ENCODE peak calls at places on chromosomes 12 and 14, in eight cellular contexts. F is thoracic aorta, M is choroid plexus epithelial cell, A is ovary, V is GM23248, H is mucosa of descending colon, Z is fibroblast of lung, O is uterus. G is an unnamed sample.
A peak's percentile ranks its signal among the peaks of the same experiment; 100 is the strongest.

GRCh38 chr14:91299483-91300115 is 55.1 kb upstream of the GPR68 start:
- DNase-seq in A (no peak), F (no peak), O (no peak), Z (no peak), H (no peak), V (no peak), M (no peak), G (peak; percentile 56)

GRCh38 chr12:68746572-68747180 is 700 bp downstream of the SLC35E3 start:
- DNase-seq in O (peak; percentile 46), Z (peak; percentile 70), M (peak; percentile 78), H (peak; percentile 70), V (peak; percentile 91), F (peak; percentile 33), A (peak; percentile 59), G (peak; percentile 84)

GRCh38 chr12:127150479-127150878 is 1116.5 kb upstream of the TMEM132C start:
- DNase-seq in V (no peak), H (no peak), A (no peak), O (no peak), F (no peak), Z (no peak), M (no peak), G (no peak)

GRCh38 chr12:71397433-71397954 is 42.1 kb upstream of the LGR5 start:
- DNase-seq in Z (no peak), O (no peak), H (no peak), A (no peak), F (no peak), V (peak; percentile 42), M (peak; percentile 24), G (no peak)

GRCh38 chr14:99904506-99904905 is 111.3 kb downstream of the EML1 start:
- DNase-seq in H (no peak), F (no peak), A (no peak), O (no peak), V (no peak), M (no peak), Z (no peak), G (no peak)

GRCh38 chr12:168201-168600 is 45.8 kb downstream of the SLC6A12 start:
- DNase-seq in Z (no peak), O (no peak), H (no peak), V (no peak), M (no peak), F (no peak), A (no peak), G (no peak)

GRCh38 chr14:94163806-94164205 is 10.3 kb upstream of the PPP4R4 start:
- DNase-seq in V (no peak), F (no peak), H (no peak), A (no peak), Z (no peak), O (no peak), M (no peak), G (no peak)

GRCh38 chr14:105864116-105864515 is 337.7 kb downstream of the TMEM121 start:
- DNase-seq in V (no peak), Z (no peak), M (no peak), F (no peak), H (no peak), O (peak; percentile 2), A (peak; percentile 6), G (no peak)

GRCh38 chr14:100904307-100905019 is 941 bp upstream of the RTL1 start:
- DNase-seq in V (peak; percentile 13), F (no peak), M (no peak), A (peak; percentile 53), Z (no peak), O (no peak), H (no peak), G (no peak)

GRCh38 chr12:96824074-96824837 is 82.8 kb upstream of the NEDD1 start:
- DNase-seq in M (no peak), Z (no peak), H (no peak), F (no peak), V (no peak), A (no peak), O (no peak), G (no peak)

GRCh38 chr12:68113644-68114043 is 45.9 kb downstream of the IFNG start:
- DNase-seq in H (peak; percentile 31), O (no peak), M (no peak), F (no peak), Z (no peak), A (no peak), V (no peak), G (no peak)

GRCh38 chr14:52950898-52951729 is at the start of gene FERMT2:
- DNase-seq in Z (peak; percentile 91), V (peak; percentile 92), A (peak; percentile 91), H (peak; percentile 64), M (peak; percentile 88), F (peak; percentile 47), O (peak; percentile 92), G (peak; percentile 96)

GRCh38 chr14:36996133-36996856 is 176.1 kb downstream of the SLC25A21 start:
- DNase-seq in F (no peak), Z (peak; percentile 38), O (no peak), M (peak; percentile 71), H (no peak), V (peak; percentile 91), A (no peak), G (no peak)

GRCh38 chr12:49160415-49160814 is 28.5 kb downstream of the TUBA1A start:
- DNase-seq in Z (no peak), V (no peak), O (no peak), A (no peak), F (no peak), H (no peak), M (no peak), G (no peak)

GRCh38 chr12:105377077-105377476 is 46.6 kb downstream of the C12orf75 start:
- DNase-seq in O (no peak), A (no peak), Z (no peak), F (no peak), M (no peak), V (no peak), H (no peak), G (no peak)

GRCh38 chr12:105382771-105383632 is 52.5 kb downstream of the C12orf75 start:
- DNase-seq in F (no peak), A (no peak), M (peak; percentile 86), H (peak; percentile 67), Z (peak; percentile 80), O (peak; percentile 27), V (peak; percentile 89), G (no peak)

GRCh38 chr12:105384220-105384619 is 53.7 kb downstream of the C12orf75 start:
- DNase-seq in H (no peak), Z (no peak), V (no peak), O (no peak), M (no peak), F (no peak), A (no peak), G (no peak)

GRCh38 chr12:105378821-105379400 is 48.4 kb downstream of the C12orf75 start:
- DNase-seq in V (peak; percentile 47), Z (peak; percentile 14), H (no peak), A (no peak), M (peak; percentile 40), F (no peak), O (no peak), G (no peak)
- H3K4me3 ChIP-seq in V (no peak overlapping the region), Z (no peak overlapping the region), H (no peak overlapping the region), A (no peak overlapping the region), M (no peak overlapping the region), F (no peak overlapping the region), O (no peak overlapping the region), G (no peak overlapping the region)

GRCh38 chr12:106586535-106586802 is 3.7 kb downstream of the RFX4 start:
- DNase-seq in Z (no peak), V (no peak), F (no peak), M (no peak), O (no peak), H (no peak), A (no peak), G (no peak)
- H3K4me3 ChIP-seq in Z (no peak overlapping the region), V (no peak overlapping the region), F (peak overlapping the region; percentile 38), M (no peak overlapping the region), O (no peak overlapping the region), H (no peak overlapping the region), A (no peak overlapping the region), G (no peak overlapping the region)

GRCh38 chr14:51924600-51924999 is 64.2 kb downstream of the GNG2 start:
- DNase-seq in M (no peak), Z (no peak), A (no peak), H (no peak), O (no peak), V (no peak), F (no peak), G (no peak)
- H3K4me3 ChIP-seq in M (no peak overlapping the region), Z (no peak overlapping the region), A (no peak overlapping the region), H (no peak overlapping the region), O (no peak overlapping the region), V (no peak overlapping the region), F (no peak overlapping the region), G (no peak overlapping the region)

DNA sequence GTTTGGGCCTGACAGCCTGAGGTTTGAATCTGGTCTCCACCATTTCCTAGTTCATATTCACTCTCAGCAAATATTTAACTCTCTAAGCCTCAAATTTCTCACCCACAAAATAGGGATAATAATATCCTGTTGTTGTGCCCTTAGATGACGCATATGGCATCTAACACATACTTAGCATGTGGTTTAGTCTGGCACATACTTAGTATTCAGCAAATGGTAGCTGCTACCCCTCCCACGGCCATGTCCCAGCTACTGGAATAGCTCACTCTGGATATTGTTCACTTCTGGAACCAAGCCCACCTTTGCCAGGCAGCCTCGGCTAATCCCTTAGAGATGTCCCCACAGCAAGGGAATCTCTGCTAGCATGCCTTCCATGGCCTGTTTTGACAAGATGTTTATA is 53.3 kb downstream of the BICD1 start:
- DNase-seq in H (no peak), F (no peak), M (no peak), A (no peak), O (no peak), V (peak; percentile 8), Z (peak; percentile 20), G (no peak)
- H3K4me3 ChIP-seq in H (no peak overlapping the region), F (no peak overlapping the region), M (no peak overlapping the region), A (no peak overlapping the region), O (no peak overlapping the region), V (no peak overlapping the region), Z (no peak overlapping the region), G (no peak overlapping the region)

DNA sequence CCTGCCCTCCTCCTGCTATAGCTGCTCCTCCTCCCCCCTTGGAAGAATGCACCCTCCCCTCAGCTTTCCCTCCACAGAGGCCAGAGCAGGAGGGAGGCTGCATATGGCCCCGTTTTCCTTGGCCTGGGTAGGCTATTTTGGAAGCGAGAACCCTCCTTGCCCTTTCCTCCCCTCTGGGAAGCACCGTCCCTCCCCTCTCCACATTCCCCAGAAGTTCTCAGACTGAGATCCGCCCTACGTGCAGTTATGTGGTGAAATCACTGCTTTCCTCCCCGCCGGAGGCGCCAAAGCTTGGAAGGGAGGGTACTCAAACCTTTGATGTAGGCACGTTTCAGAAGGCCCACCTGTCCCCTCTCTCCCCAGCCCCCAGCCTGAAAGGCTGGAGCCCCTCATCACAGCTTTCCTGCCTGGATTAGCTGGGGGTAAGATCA is 47.8 kb downstream of the SMUG1 start:
- DNase-seq in H (no peak), M (no peak), A (peak; percentile 64), Z (no peak), O (peak; percentile 40), F (no peak), V (peak; percentile 70), G (peak; percentile 76)
- H3K4me3 ChIP-seq in H (no peak overlapping the region), M (no peak overlapping the region), A (no peak overlapping the region), Z (no peak overlapping the region), O (no peak overlapping the region), F (peak overlapping the region; percentile 52), V (no peak overlapping the region), G (no peak overlapping the region)

GRCh38 chr12:131985145-131985875 is 35.6 kb downstream of the EP400 start:
- DNase-seq in A (no peak), O (no peak), M (no peak), Z (no peak), F (no peak), H (peak; percentile 22), V (no peak), G (no peak)
- H3K4me3 ChIP-seq in A (no peak overlapping the region), O (no peak overlapping the region), M (no peak overlapping the region), Z (no peak overlapping the region), F (peak overlapping the region; percentile 23), H (no peak overlapping the region), V (no peak overlapping the region), G (no peak overlapping the region)

GRCh38 chr12:79624378-79624777 is 66.4 kb downstream of the PAWR start:
- DNase-seq in Z (peak; percentile 12), H (no peak), A (no peak), O (no peak), V (no peak), M (no peak), F (no peak), G (no peak)
- H3K4me3 ChIP-seq in Z (no peak overlapping the region), H (no peak overlapping the region), A (no peak overlapping the region), O (no peak overlapping the region), V (no peak overlapping the region), M (no peak overlapping the region), F (no peak overlapping the region), G (no peak overlapping the region)